ENCODE peak calls at places on chromosomes 6 and 20, in five cellular contexts. R is IMR-90, X is fibroblast of lung, W is lower lobe of right lung, L is stomach. H is an unnamed sample. For H3K27me3 and H3K4me1, the result is how much of the 10 kb centered on the place peaks cover.

GRCh38 chr6:111329882-111330633 is 153.0 kb downstream of the REV3L start:
- DNase-seq in R (no peak), X (peak), W (no peak), L (no peak), H (no peak)

GRCh38 chr6:98831057-98832031 is 3.0 kb upstream of the POU3F2 start:
- DNase-seq in R (no peak), X (peak), W (no peak), L (no peak), H (no peak)

GRCh38 chr20:1391640-1392442 is 1.0 kb downstream of the FKBP1A start:
- DNase-seq in R (peak), X (peak), W (peak), L (no peak), H (no peak)

GRCh38 chr6:53244532-53244931 is 95.9 kb upstream of the GCM1 start:
- DNase-seq in R (no peak), X (no peak), W (no peak), L (no peak), H (no peak)

GRCh38 chr20:58514321-58515239 is 619 bp downstream of the APCDD1L start:
- DNase-seq in R (peak), X (peak), W (no peak), L (no peak), H (no peak)

GRCh38 chr6:111689946-111690345 is 84.3 kb upstream of the TRAF3IP2 start:
- DNase-seq in R (no peak), X (no peak), W (no peak), L (no peak), H (no peak)

GRCh38 chr6:33841868-33842267 is 38.1 kb upstream of the MLN start:
- DNase-seq in R (no peak), X (no peak), W (no peak), L (no peak), H (no peak)

GRCh38 chr6:26195376-26195923 is 108.2 kb downstream of the HFE start:
- DNase-seq in R (peak), X (peak), W (peak), L (peak), H (peak)

GRCh38 chr6:26216886-26217713 is 129.9 kb downstream of the HFE start:
- DNase-seq in R (peak), X (peak), W (peak), L (peak), H (peak)

GRCh38 chr20:62830821-62831220 is 14.0 kb downstream of the COL9A3 start:
- DNase-seq in R (no peak), X (no peak), W (no peak), L (no peak), H (no peak)

GRCh38 chr6:122285292-122285913 is 114.0 kb upstream of the HSF2 start:
- DNase-seq in R (no peak), X (no peak), W (no peak), L (no peak), H (no peak)

DNA sequence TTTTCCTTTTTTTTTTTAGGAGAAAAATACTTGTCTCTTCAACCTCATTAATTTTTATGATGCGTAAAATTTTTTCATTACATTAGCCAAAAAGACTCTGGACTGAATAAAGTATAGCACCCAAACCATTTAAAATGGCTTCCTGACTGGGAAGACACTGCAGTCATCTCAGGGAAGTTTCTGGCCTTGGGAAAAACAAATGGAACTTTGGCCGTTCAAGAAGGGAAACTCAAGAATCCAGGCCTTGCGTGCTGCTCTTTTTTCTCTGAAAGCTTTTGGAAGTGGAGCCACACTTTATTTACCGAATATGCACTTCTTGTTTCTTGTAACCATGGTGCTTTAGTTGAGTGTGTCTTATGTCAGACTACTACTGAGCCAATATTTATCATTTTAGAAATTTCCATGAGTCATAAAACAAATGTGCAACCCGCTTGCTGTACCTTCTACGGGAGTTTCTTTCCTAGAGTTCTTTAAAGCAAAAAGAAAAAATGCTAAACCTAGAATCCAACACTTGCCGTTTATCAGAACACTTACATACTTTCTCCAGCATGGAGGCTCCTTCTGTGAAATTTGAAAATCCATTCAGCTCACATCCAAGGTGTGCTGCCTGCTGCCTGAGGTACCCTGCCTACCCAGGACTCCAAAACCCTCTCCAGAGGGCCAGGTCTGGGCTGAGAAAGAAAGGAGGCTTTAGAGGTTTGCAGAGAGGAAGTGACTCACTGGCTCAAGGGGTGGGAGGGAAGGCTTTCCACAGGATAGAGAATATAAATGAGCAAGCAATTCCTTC is 11.5 kb upstream of the DSTN start:
- DNase-seq in R (peak), X (peak), W (no peak), L (peak), H (no peak)
- H3K27me3 ChIP-seq in R (under half), X (under half), W (under half), L (under half), H (under half)

GRCh38 chr20:37377346-37378081 is 31.6 kb downstream of the SRC start:
- DNase-seq in R (no peak), X (no peak), W (no peak), L (no peak), H (no peak)

GRCh38 chr20:37376791-37377190 is 30.9 kb downstream of the SRC start:
- DNase-seq in R (no peak), X (no peak), W (no peak), L (no peak), H (no peak)

GRCh38 chr20:37378785-37379598 is 33.1 kb downstream of the SRC start:
- DNase-seq in R (peak), X (peak), W (peak), L (peak), H (no peak)

GRCh38 chr20:37379967-37380828 is 34.3 kb downstream of the SRC start:
- DNase-seq in R (peak), X (peak), W (peak), L (no peak), H (no peak)

DNA sequence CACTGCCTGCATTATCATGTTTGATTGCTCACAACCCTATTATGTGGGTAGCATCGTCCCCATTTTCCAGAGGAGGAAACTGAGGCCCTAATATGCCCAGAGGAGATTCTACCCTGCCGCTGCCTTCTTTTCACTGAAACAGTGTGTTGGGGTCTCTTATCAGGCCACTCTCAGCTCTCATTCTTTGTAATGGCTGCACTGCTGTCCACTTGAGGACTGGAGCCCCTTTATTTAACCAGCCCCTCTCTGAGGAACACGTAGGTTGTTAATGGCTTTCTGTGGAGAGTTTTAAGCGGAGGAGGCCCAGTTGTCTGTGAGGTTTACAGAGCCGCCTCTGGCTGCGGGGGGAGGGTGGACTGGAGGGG is 32.5 kb downstream of the SRC start:
- DNase-seq in R (no peak), X (no peak), W (no peak), L (no peak), H (no peak)
- H3K4me1 ChIP-seq in R (under half), X (under half), W (under half), L (half or more), H (under half)

GRCh38 chr20:41300383-41300782 is 17.1 kb downstream of the ZHX3 start:
- DNase-seq in R (no peak), X (no peak), W (no peak), L (no peak), H (no peak)

GRCh38 chr20:41299899-41300298 is 17.6 kb downstream of the ZHX3 start:
- DNase-seq in R (no peak), X (no peak), W (no peak), L (no peak), H (no peak)

GRCh38 chr20:41304002-41304401 is 13.5 kb downstream of the ZHX3 start:
- DNase-seq in R (no peak), X (no peak), W (no peak), L (no peak), H (no peak)

GRCh38 chr20:41304413-41305079 is 13.0 kb downstream of the ZHX3 start:
- DNase-seq in R (no peak), X (no peak), W (no peak), L (no peak), H (no peak)

DNA sequence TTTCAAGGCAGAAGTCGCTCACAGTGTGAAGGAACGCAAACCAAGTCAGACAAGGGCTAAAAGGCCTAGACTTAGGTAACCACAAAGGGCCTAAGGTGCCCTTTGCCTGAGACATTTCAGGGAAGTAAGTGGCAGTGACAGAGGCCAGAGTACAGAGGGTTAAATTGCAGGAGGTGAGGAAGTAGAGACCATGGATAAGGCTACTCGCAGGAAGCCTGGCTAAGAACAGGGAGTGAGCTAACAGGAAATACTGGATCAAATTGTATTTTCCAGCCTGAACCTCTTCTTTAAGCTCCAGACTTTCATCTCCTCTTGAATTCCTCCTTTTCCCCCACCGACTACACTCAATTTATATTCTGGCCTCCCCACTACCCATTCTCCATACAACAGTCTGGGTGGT is 16.6 kb downstream of the ZHX3 start:
- DNase-seq in R (no peak), X (no peak), W (no peak), L (no peak), H (no peak)
- H3K27ac ChIP-seq in R (no peak), X (no peak), W (no peak), L (no peak), H (no peak)

DNA sequence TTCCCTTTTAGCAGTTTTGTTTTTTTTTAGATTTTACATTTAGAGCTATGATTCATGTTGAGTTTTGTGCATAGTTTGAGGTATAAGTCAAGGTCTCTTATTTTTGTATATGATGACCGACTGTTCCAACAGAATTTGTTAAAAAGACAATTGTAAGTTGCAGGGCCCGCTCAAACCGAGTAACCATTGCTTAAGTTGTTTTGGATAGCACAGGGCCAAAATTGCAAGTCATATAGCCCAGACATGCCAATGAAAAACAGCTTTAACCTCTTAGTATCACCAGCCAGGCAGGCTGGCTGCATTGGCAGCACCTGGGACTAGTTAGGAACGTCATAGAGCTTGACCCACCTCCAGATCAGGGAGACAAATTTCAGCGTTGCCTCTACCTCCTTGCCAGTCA is 47.3 kb downstream of the PFDN4 start:
- DNase-seq in R (peak), X (peak), W (no peak), L (no peak), H (no peak)
- H3K27me3 ChIP-seq in R (under half), X (under half), W (under half), L (under half), H (under half)

DNA sequence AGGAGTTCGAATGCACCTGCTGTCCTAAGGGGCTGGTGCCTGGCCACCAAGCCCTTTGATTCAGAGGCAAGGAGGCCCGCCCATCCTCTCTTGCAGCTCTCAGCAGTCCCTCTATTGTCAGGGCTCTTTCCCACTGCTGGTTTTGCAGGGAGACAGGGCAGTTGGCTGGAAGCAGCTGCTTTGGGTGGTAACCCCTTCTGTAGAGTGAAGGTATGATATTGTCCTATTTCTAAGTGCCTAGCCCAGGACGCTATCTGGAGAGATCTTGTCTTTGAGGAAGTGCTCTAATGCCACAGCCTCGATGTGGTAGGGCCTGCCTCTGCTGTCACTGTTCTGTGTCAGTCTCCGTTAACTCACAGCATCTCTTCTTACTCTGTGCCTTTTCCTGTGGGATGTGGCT is 5.6 kb downstream of the PLCG1 start:
- DNase-seq in R (no peak), X (no peak), W (no peak), L (no peak), H (peak)
- H3K4me1 ChIP-seq in R (under half), X (under half), W (half or more), L (half or more), H (half or more)

H was measured in effector memory CD4-positive, alpha-beta T cell.